ENCODE peak calls at places on chromosomes 7 and 10, in eight cellular contexts. E, T, B, S, Z, V, K and D are unnamed samples.
A peak's percentile ranks its signal among the peaks of the same experiment; 100 is the strongest.

GRCh38 chr7:26180792-26181198 is 19.8 kb downstream of the HNRNPA2B1 start:
- DNase-seq in E (no peak), T (no peak), B (no peak), S (no peak), Z (no peak), V (no peak), K (no peak), D (no peak)

GRCh38 chr10:119162121-119162520 is 3.4 kb downstream of the SFXN4 start:
- DNase-seq in E (no peak), T (no peak), B (no peak), S (no peak), Z (no peak), V (no peak), K (no peak), D (no peak)

GRCh38 chr10:106500585-106501525 is 663.7 kb downstream of the SORCS1 start:
- DNase-seq in E (no peak), T (no peak), B (no peak), S (no peak), Z (no peak), V (peak; percentile 21), K (no peak), D (no peak)

GRCh38 chr10:88623835-88624234 is 37.3 kb downstream of the LIPJ start:
- DNase-seq in E (no peak), T (no peak), B (no peak), S (no peak), Z (no peak), V (no peak), K (no peak), D (no peak)

GRCh38 chr7:116772423-116772852 is 89.9 kb upstream of the CAPZA2 start:
- DNase-seq in E (no peak), T (no peak), B (no peak), S (no peak), Z (no peak), V (peak; percentile 84), K (no peak), D (peak; percentile 19)

GRCh38 chr7:86814980-86815379 is 171.3 kb downstream of the GRM3 start:
- DNase-seq in E (no peak), T (no peak), B (no peak), S (no peak), Z (no peak), V (no peak), K (no peak), D (no peak)

GRCh38 chr10:119491941-119492340 is 50.6 kb downstream of the RGS10 start:
- DNase-seq in E (no peak), T (no peak), B (no peak), S (no peak), Z (no peak), V (no peak), K (no peak), D (no peak)

GRCh38 chr7:68529221-68529620 is 1069.1 kb upstream of the AUTS2 start:
- DNase-seq in E (no peak), T (no peak), B (no peak), S (no peak), Z (no peak), V (no peak), K (no peak), D (peak; percentile 40)

GRCh38 chr7:2555121-2556052 is at the start of gene BRAT1:
- DNase-seq in E (peak; percentile 99), T (peak; percentile 97), B (peak; percentile 98), S (peak; percentile 100), Z (peak; percentile 98), V (peak; percentile 90), K (peak; percentile 97), D (peak; percentile 100)

GRCh38 chr10:102611514-102612095 is 32.7 kb upstream of the TRIM8 start:
- DNase-seq in E (no peak), T (no peak), B (no peak), S (peak; percentile 78), Z (no peak), V (peak; percentile 74), K (peak; percentile 46), D (peak; percentile 53)

GRCh38 chr7:21256310-21256877 is 171.5 kb upstream of the SP4 start:
- DNase-seq in E (no peak), T (no peak), B (no peak), S (no peak), Z (peak; percentile 28), V (peak; percentile 38), K (no peak), D (no peak)

GRCh38 chr10:3225589-3225988 is 53.0 kb upstream of the PITRM1 start:
- DNase-seq in E (no peak), T (no peak), B (no peak), S (no peak), Z (no peak), V (peak; percentile 69), K (no peak), D (no peak)
- TF ChIP-seq POLR2A in E (no peak), T (no peak), B (no peak), S (no peak), Z (no peak), V (no peak), K (no peak), D (no peak)

GRCh38 chr10:15369642-15370211 is 1.4 kb downstream of the FAM171A1 start:
- DNase-seq in E (no peak), T (peak; percentile 21), B (no peak), S (peak; percentile 75), Z (no peak), V (no peak), K (no peak), D (no peak)

GRCh38 chr10:15370741-15371701 is at the start of gene FAM171A1:
- DNase-seq in E (peak; percentile 69), T (peak; percentile 55), B (peak; percentile 68), S (peak; percentile 83), Z (no peak), V (peak; percentile 29), K (peak; percentile 30), D (peak; percentile 62)

GRCh38 chr10:15367296-15367830 is 3.7 kb downstream of the FAM171A1 start:
- DNase-seq in E (no peak), T (no peak), B (no peak), S (peak; percentile 34), Z (no peak), V (no peak), K (no peak), D (no peak)

GRCh38 chr10:15368456-15368855 is 2.6 kb downstream of the FAM171A1 start:
- DNase-seq in E (no peak), T (no peak), B (no peak), S (no peak), Z (no peak), V (no peak), K (no peak), D (no peak)

DNA sequence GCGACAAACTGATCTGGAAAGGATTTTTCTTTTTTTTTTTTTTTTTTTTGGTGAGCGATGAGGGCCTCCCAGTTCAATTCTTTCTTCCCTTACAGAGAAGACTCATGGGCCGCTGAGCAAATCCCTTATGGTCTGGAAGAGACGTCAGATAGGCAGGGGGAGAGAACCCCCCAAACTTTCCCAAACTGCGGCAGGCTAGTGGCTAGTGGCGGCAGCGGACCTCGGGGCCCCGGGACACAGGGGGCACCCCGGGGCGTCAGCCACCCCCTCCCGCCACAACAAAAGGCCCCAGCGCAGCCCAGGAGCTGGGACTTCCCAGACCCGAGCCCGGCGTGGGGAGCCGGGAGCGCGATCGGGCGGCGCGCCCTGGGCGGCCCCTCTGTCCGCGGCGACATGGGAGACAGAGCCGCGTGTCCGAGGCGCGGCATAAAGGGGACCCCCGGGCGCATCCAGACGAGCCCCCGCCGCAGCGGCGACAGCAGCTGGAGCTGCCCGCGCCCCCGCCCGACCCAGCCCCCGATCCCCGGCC is 813 bp downstream of the FAM171A1 start:
- DNase-seq in E (no peak), T (peak; percentile 31), B (peak; percentile 28), S (peak; percentile 85), Z (no peak), V (peak; percentile 16), K (no peak), D (peak; percentile 46)
- TF ChIP-seq POLR2A in E (no peak), T (no peak), B (no peak), S (no peak), Z (no peak), V (no peak), K (peak; percentile 2), D (no peak)

DNA sequence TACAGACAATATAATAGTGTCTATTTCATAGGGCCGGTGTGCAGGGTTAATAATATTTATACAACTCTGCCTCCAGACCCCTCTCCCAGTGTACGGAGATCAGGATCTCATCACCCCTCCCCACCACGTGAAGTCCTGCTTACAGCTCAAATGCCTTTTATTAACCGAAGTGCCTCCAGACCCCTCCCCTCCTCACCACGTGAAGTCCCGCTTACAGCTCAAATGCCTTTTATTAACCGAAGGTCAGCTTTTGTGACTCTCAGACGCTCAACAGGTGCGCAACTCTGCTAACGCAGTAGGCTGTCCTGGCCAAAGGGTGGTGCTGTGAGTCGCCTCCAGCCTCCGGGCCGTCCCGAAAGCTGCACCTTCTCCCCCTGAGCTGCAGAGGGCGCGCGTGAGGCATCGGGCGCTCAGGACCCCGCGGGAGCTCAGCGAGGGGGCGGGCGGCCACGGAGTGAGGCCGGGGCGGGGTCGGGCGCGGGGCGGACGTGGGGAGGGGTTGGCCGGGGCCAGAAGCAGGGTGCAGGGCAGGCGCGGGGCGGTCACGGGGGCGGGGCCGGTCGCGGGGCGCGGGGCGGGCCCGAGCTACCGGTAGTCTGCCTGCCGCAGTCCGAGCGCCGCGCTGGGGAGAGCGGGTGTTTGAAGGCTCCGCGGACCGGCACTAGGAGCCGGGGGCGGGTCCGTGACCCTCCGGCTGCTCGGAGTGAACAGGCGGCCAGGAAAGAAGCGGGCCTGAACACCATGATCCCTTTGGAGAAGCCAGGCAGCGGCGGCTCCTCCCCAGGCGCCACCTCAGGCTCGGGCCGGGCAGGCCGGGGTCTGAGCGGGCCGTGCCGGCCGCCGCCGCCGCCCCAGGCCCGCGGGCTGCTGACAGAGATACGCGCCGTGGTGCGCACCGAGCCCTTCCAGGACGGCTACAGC is at the start of gene STK17A:
- DNase-seq in E (peak; percentile 95), T (peak; percentile 91), B (peak; percentile 95), S (peak; percentile 98), Z (peak; percentile 85), V (peak; percentile 85), K (peak; percentile 87), D (peak; percentile 94)
- TF ChIP-seq POLR2A in E (no peak), T (peak; percentile 53), B (peak; percentile 85), S (no peak), Z (peak; percentile 52), V (peak; percentile 99), K (peak; percentile 76), D (peak; percentile 98)

DNA sequence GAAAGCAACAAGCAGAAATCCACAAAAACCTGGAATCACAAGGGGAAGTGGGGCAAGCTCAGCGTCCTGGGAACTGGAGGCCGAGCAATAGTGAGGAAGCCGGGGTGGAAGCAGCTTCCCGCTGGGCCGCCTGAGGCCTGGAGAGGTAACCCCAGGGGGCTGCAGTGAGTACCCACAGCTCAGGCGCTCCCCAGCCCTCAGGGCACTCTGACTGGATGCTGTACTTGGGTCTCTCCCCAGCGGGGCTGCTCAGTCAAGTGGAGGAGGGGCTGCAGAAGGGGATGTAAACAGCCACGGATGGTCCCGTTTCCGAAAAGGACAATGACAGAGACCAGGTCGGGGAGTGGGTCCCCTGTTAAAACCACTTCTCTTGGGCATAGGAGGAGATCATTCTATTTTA is 50.3 kb downstream of the SLIT1 start:
- DNase-seq in E (no peak), T (no peak), B (no peak), S (no peak), Z (no peak), V (no peak), K (no peak), D (no peak)
- TF ChIP-seq POLR2A in E (no peak), T (no peak), B (no peak), S (no peak), Z (no peak), V (no peak), K (no peak), D (no peak)

GRCh38 chr7:96321670-96322372 is at the start of gene SLC25A13:
- DNase-seq in E (peak; percentile 94), T (peak; percentile 88), B (peak; percentile 93), S (peak; percentile 98), Z (peak; percentile 81), V (peak; percentile 73), K (peak; percentile 78), D (peak; percentile 94)
- TF ChIP-seq POLR2A in E (peak; percentile 56), T (peak; percentile 78), B (peak; percentile 87), S (no peak), Z (peak; percentile 57), V (peak; percentile 62), K (peak; percentile 77), D (peak; percentile 58)